ENCODE peak calls at places on chromosome 1, in six cellular contexts. A is astrocyte, B is neural progenitor cell, P is neuronal stem cell, W is H1, D is PC-3. Z is an unnamed sample.

GRCh38 chr1:101309334-101310221 is 72.8 kb downstream of the S1PR1 start:
- DNase-seq in B (peak; percentile 71), A (peak; percentile 29), D (peak; percentile 57), P (peak; percentile 46), W (peak; percentile 70), Z (peak; percentile 93)

GRCh38 chr1:19708558-19708957 is 43.9 kb downstream of the HTR6 start:
- DNase-seq in D (no peak), P (no peak), W (no peak), A (no peak), B (no peak), Z (no peak)

GRCh38 chr1:27557596-27558340 is 46.2 kb downstream of the AHDC1 start:
- DNase-seq in D (peak; percentile 88), P (no peak), B (peak; percentile 21), A (no peak), W (no peak), Z (no peak)

GRCh38 chr1:13549021-13549420 is 34.6 kb upstream of the PDPN start:
- DNase-seq in D (no peak), B (no peak), W (no peak), P (no peak), A (no peak), Z (no peak)

GRCh38 chr1:63643926-63644325 is 50.7 kb downstream of the PGM1 start:
- DNase-seq in P (no peak), W (no peak), A (no peak), B (no peak), D (no peak), Z (no peak)

GRCh38 chr1:204417231-204417997 is 5.8 kb upstream of the PPP1R15B start:
- DNase-seq in D (peak; percentile 99), B (no peak), W (peak; percentile 47), P (no peak), A (peak; percentile 98), Z (no peak)

GRCh38 chr1:202858306-202858705 is 30.6 kb downstream of the RABIF start:
- DNase-seq in W (no peak), A (no peak), D (no peak), P (no peak), B (no peak), Z (no peak)

GRCh38 chr1:236762410-236762809 is 32.7 kb upstream of the MTR start:
- DNase-seq in A (no peak), D (no peak), W (no peak), B (no peak), P (no peak), Z (no peak)

GRCh38 chr1:40530735-40531380 is 579 bp upstream of the ZNF684 start:
- DNase-seq in W (no peak), A (no peak), P (no peak), D (no peak), B (no peak), Z (no peak)

GRCh38 chr1:76144233-76144632 is 69.7 kb downstream of the ST6GALNAC3 start:
- DNase-seq in W (no peak), B (no peak), P (no peak), A (peak; percentile 10), D (no peak), Z (no peak)
- H3K4me3 ChIP-seq in W (no peak overlapping the region), B (no peak overlapping the region), P (no peak overlapping the region), A (no peak overlapping the region), D (no peak overlapping the region), Z (no peak overlapping the region)

DNA sequence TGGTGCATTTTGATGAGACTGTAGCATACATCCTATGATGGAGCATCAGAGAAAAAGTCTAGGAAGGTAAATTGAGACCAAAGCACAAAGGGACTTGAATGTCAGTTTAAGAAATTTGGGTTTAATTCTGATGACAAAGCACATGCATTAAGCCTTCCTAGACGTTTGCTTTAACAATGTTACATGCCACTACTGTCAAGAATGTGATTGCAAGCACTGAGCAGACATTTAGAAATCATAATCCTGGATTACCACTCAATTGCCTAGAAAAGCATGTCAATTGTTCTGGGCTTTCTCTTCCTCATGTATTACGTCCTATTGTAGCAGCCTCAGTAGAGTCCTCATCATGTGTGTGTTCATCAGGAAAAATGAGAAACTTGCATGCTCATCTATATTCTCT is 117.1 kb downstream of the ZNF281 start:
- DNase-seq in B (no peak), D (no peak), A (no peak), W (no peak), P (no peak), Z (no peak)
- H2AFZ ChIP-seq in B (no peak overlapping the region), D (no peak overlapping the region), A (no peak overlapping the region), W (no peak overlapping the region), P (no peak overlapping the region), Z (no peak overlapping the region)

GRCh38 chr1:1244192-1244811 is 2.2 kb downstream of the C1QTNF12 start:
- DNase-seq in B (peak; percentile 54), D (no peak), W (no peak), P (no peak), A (no peak), Z (no peak)
- H3K4me3 ChIP-seq in B (no peak overlapping the region), D (no peak overlapping the region), W (no peak overlapping the region), P (no peak overlapping the region), A (no peak overlapping the region), Z (no peak overlapping the region)

DNA sequence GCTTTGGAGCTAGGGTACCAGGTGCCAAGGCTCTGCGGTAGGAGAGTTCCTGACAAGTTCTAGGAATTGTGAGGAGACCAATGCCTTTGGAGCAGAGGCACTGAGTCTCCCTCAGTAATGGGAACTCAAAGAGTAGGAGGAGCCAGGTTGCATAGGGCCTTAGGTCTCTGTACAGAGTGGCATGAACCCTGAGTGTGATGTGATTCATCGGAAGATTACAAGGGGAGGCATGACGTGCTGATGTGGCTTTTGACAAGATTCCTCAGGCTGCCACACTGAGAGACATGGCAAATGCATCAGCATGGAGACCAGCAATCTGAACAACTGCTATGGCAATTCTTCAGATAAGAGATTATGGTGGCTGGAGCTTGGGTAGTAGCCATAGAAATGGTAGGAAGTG is 94.6 kb upstream of the SLC44A3 start:
- DNase-seq in W (no peak), B (no peak), A (no peak), D (peak; percentile 11), P (no peak), Z (no peak)
- H2AFZ ChIP-seq in W (no peak overlapping the region), B (no peak overlapping the region), A (no peak overlapping the region), D (no peak overlapping the region), P (no peak overlapping the region), Z (no peak overlapping the region)

Z was measured in DND-41.